ENCODE peak calls at places on chromosome 21, in four cellular contexts. Y, G, K and W are unnamed samples.

GRCh38 chr21:38887750-38888149 is 82.0 kb downstream of the ETS2 start:
- DNase-seq in Y (no peak), G (no peak), K (no peak), W (no peak)

GRCh38 chr21:32534113-32534512 is 51.2 kb downstream of the TCP10L start:
- DNase-seq in Y (no peak), G (no peak), K (no peak), W (no peak)

GRCh38 chr21:37568916-37569315 is 202.3 kb downstream of the DYRK1A start:
- DNase-seq in Y (no peak), G (no peak), K (no peak), W (no peak)

GRCh38 chr21:42651515-42652401 is 1.7 kb upstream of the PDE9A start:
- DNase-seq in Y (no peak), G (no peak), K (no peak), W (no peak)

GRCh38 chr21:42145569-42146250 is 73.2 kb upstream of the ABCG1 start:
- DNase-seq in Y (peak), G (peak), K (peak), W (peak)

GRCh38 chr21:41641821-41642368 is 125.0 kb downstream of the RIPK4 start:
- DNase-seq in Y (no peak), G (no peak), K (no peak), W (no peak)

GRCh38 chr21:35088235-35088865 is 39.2 kb upstream of the RUNX1 start:
- DNase-seq in Y (no peak), G (no peak), K (no peak), W (no peak)

GRCh38 chr21:38759286-38759872 is 46.4 kb upstream of the ETS2 start:
- DNase-seq in Y (no peak), G (no peak), K (no peak), W (no peak)

GRCh38 chr21:29030909-29031308 is 6.4 kb downstream of the USP16 start:
- DNase-seq in Y (no peak), G (no peak), K (no peak), W (no peak)

GRCh38 chr21:38788275-38788911 is 17.3 kb upstream of the ETS2 start:
- DNase-seq in Y (no peak), G (no peak), K (no peak), W (no peak)

GRCh38 chr21:35045539-35046222 is 3.4 kb downstream of the RUNX1 start:
- DNase-seq in Y (no peak), G (no peak), K (no peak), W (no peak)

GRCh38 chr21:29436143-29436542 is 137.4 kb downstream of the BACH1 start:
- DNase-seq in Y (no peak), G (no peak), K (no peak), W (no peak)

GRCh38 chr21:38811257-38811656 is 5.5 kb downstream of the ETS2 start:
- DNase-seq in Y (no peak), G (no peak), K (no peak), W (no peak)

GRCh38 chr21:42293649-42294272 is 21.4 kb downstream of the TFF3 start:
- DNase-seq in Y (no peak), G (no peak), K (no peak), W (no peak)

GRCh38 chr21:42496839-42497202 is 797 bp upstream of the RSPH1 start:
- DNase-seq in Y (no peak), G (no peak), K (no peak), W (no peak)

GRCh38 chr21:38434913-38435533 is 63.3 kb downstream of the ERG start:
- DNase-seq in Y (no peak), G (no peak), K (no peak), W (no peak)

GRCh38 chr21:36980280-36981048 is 14.0 kb upstream of the HLCS start:
- DNase-seq in Y (no peak), G (no peak), K (no peak), W (no peak)

GRCh38 chr21:45934071-45934470 is 47.5 kb upstream of the COL6A1 start:
- DNase-seq in Y (no peak), G (no peak), K (no peak), W (no peak)

GRCh38 chr21:25871566-25871965 is 136.8 kb downstream of the GABPA start:
- DNase-seq in Y (no peak), G (peak), K (peak), W (no peak)

GRCh38 chr21:30620080-30620479 is 347 bp upstream of the KRTAP20-4 start:
- DNase-seq in Y (no peak), G (no peak), K (no peak), W (no peak)

GRCh38 chr21:26946744-26947446 is 20.0 kb downstream of the ADAMTS5 start:
- DNase-seq in Y (no peak), G (no peak), K (no peak), W (no peak)

GRCh38 chr21:26945916-26946315 is 21.0 kb downstream of the ADAMTS5 start:
- DNase-seq in Y (no peak), G (no peak), K (no peak), W (no peak)

GRCh38 chr21:26948194-26948593 is 18.7 kb downstream of the ADAMTS5 start:
- DNase-seq in Y (no peak), G (no peak), K (no peak), W (no peak)

GRCh38 chr21:26952274-26953066 is 14.4 kb downstream of the ADAMTS5 start:
- DNase-seq in Y (no peak), G (no peak), K (no peak), W (no peak)

GRCh38 chr21:26949830-26950229 is 17.1 kb downstream of the ADAMTS5 start:
- DNase-seq in Y (no peak), G (no peak), K (no peak), W (no peak)
- TF ChIP-seq SPI1 in Y (no peak), G (no peak), K (no peak), W (no peak)

DNA sequence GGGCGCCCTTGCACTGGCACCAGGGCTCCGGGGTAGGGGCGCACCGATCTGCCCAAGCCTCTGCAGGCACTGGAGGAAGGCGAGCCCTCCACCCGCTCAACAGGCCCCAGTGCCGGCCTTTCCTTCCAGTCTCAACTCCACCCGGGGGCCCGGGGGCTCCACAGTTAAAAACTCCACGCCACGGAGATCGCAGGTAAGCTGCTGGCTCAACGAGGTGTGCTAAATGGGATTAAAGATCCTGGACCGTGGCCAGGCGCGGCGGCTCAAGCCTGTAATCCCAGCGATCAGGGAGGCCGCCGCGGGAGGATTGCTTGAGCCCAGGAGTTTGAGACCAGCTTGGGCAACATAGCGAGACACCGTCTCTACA is 536 bp downstream of the HSF2BP start:
- DNase-seq in Y (no peak), G (no peak), K (no peak), W (no peak)
- TF ChIP-seq SPI1 in Y (no peak), G (no peak), K (no peak), W (no peak)

GRCh38 chr21:27796106-27796505 is 829.2 kb upstream of the ADAMTS5 start:
- DNase-seq in Y (no peak), G (no peak), K (no peak), W (no peak)
- TF ChIP-seq SPI1 in Y (no peak), G (no peak), K (no peak), W (no peak)

DNA sequence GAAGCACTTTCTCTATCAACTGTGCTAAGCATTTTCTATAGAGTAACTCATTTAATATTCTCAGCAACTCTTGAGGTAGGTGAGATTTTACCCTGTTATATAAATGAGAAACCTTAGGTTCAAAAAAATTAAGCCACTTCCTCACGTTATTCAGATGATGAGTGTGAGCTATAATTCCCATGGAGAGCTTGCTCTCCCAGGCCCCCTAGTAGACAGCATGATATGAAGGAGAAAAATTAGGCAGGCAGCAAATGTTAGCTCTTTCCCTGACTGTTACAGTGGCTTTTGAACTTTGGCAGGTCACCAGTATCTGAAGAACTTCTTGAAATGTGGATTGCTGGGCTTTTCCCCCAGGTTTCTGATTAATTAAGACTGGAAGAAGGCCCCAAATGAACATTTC is 753.1 kb downstream of the NCAM2 start:
- DNase-seq in Y (no peak), G (no peak), K (no peak), W (no peak)
- TF ChIP-seq SPI1 in Y (no peak), G (no peak), K (no peak), W (no peak)

GRCh38 chr21:15837603-15838002 is 107.8 kb downstream of the USP25 start:
- DNase-seq in Y (no peak), G (no peak), K (no peak), W (no peak)
- TF ChIP-seq SPI1 in Y (no peak), G (no peak), K (no peak), W (no peak)